ENCODE peak calls at places on chromosomes 12 and 14, in ten cellular contexts. N, O, Z, Y, P, U, S, F, J and Q are unnamed samples.
A peak's percentile ranks its signal among the peaks of the same experiment; 100 is the strongest.

GRCh38 chr14:81464253-81465001 is 64.3 kb upstream of the STON2 start:
- DNase-seq in N (peak; percentile 84), O (no peak), Z (peak; percentile 75), Y (no peak), P (peak; percentile 49), U (no peak), S (peak; percentile 59), F (peak; percentile 58), J (no peak), Q (no peak)

GRCh38 chr14:56723418-56723817 is 86.9 kb downstream of the OTX2 start:
- DNase-seq in N (no peak), O (no peak), Z (no peak), Y (no peak), P (no peak), U (no peak), S (no peak), F (no peak), J (no peak), Q (no peak)

GRCh38 chr12:31633464-31633863 is 26.0 kb upstream of the ETFBKMT start:
- DNase-seq in N (no peak), O (no peak), Z (no peak), Y (no peak), P (no peak), U (no peak), S (no peak), F (no peak), J (no peak), Q (no peak)

GRCh38 chr12:124679533-124680371 is 112.3 kb upstream of the NCOR2 start:
- DNase-seq in N (peak; percentile 81), O (peak; percentile 56), Z (no peak), Y (no peak), P (peak; percentile 58), U (peak; percentile 75), S (no peak), F (no peak), J (peak; percentile 77), Q (peak; percentile 98)

GRCh38 chr14:73818821-73819220 is 32.8 kb upstream of the PTGR2 start:
- DNase-seq in N (no peak), O (no peak), Z (no peak), Y (no peak), P (no peak), U (no peak), S (no peak), F (no peak), J (no peak), Q (no peak)

GRCh38 chr12:103673891-103674375 is 86.9 kb downstream of the STAB2 start:
- DNase-seq in N (no peak), O (no peak), Z (no peak), Y (no peak), P (no peak), U (no peak), S (no peak), F (no peak), J (no peak), Q (no peak)

GRCh38 chr14:92968291-92969020 is 45.5 kb downstream of the CHGA start:
- DNase-seq in N (no peak), O (no peak), Z (no peak), Y (no peak), P (no peak), U (no peak), S (no peak), F (no peak), J (no peak), Q (no peak)

GRCh38 chr14:60348211-60348610 is 99.2 kb downstream of the PPM1A start:
- DNase-seq in N (no peak), O (no peak), Z (no peak), Y (no peak), P (no peak), U (no peak), S (no peak), F (no peak), J (no peak), Q (no peak)

GRCh38 chr12:63764481-63764880 is 15.2 kb upstream of the RXYLT1 start:
- DNase-seq in N (no peak), O (no peak), Z (no peak), Y (no peak), P (no peak), U (no peak), S (no peak), F (no peak), J (no peak), Q (no peak)

GRCh38 chr12:82981150-82981549 is 294.4 kb downstream of the TMTC2 start:
- DNase-seq in N (no peak), O (no peak), Z (no peak), Y (no peak), P (no peak), U (no peak), S (no peak), F (no peak), J (no peak), Q (no peak)

GRCh38 chr12:9740109-9740750 is 7.3 kb upstream of the CLECL1 start:
- DNase-seq in N (no peak), O (no peak), Z (no peak), Y (no peak), P (no peak), U (no peak), S (peak; percentile 44), F (no peak), J (no peak), Q (no peak)

GRCh38 chr12:96196781-96197180 is 2.6 kb downstream of the ELK3 start:
- DNase-seq in N (no peak), O (no peak), Z (no peak), Y (no peak), P (no peak), U (no peak), S (no peak), F (peak; percentile 45), J (no peak), Q (no peak)

GRCh38 chr12:2294651-2295475 is 242.1 kb downstream of the CACNA1C start:
- DNase-seq in N (no peak), O (no peak), Z (no peak), Y (no peak), P (no peak), U (no peak), S (no peak), F (no peak), J (peak; percentile 77), Q (peak; percentile 41)

GRCh38 chr12:130127909-130128763 is 34.1 kb upstream of the FZD10 start:
- DNase-seq in N (no peak), O (no peak), Z (no peak), Y (no peak), P (no peak), U (peak; percentile 33), S (no peak), F (no peak), J (peak; percentile 74), Q (no peak)

GRCh38 chr14:88069677-88070076 is 64.7 kb downstream of the GPR65 start:
- DNase-seq in N (no peak), O (no peak), Z (no peak), Y (no peak), P (no peak), U (no peak), S (no peak), F (no peak), J (no peak), Q (no peak)

GRCh38 chr12:124863409-124864325 is at the start of gene SCARB1:
- DNase-seq in N (peak; percentile 68), O (peak; percentile 70), Z (peak; percentile 76), Y (peak; percentile 82), P (peak; percentile 100), U (peak; percentile 85), S (peak; percentile 96), F (peak; percentile 83), J (peak; percentile 89), Q (peak; percentile 93)

GRCh38 chr14:61564623-61565091 is 130.7 kb upstream of the HIF1A start:
- DNase-seq in N (no peak), O (no peak), Z (no peak), Y (peak; percentile 94), P (no peak), U (no peak), S (no peak), F (no peak), J (no peak), Q (no peak)

GRCh38 chr14:21075719-21076437 is 5.8 kb downstream of the ARHGEF40 start:
- DNase-seq in N (no peak), O (no peak), Z (no peak), Y (no peak), P (peak; percentile 24), U (no peak), S (no peak), F (no peak), J (no peak), Q (no peak)

GRCh38 chr12:30458453-30458852 is 237.2 kb downstream of the IPO8 start:
- DNase-seq in N (no peak), O (no peak), Z (no peak), Y (no peak), P (no peak), U (no peak), S (no peak), F (no peak), J (no peak), Q (no peak)

GRCh38 chr12:31578632-31579031 is 12.3 kb downstream of the DENND5B start:
- DNase-seq in N (peak; percentile 71), O (no peak), Z (no peak), Y (no peak), P (no peak), U (no peak), S (no peak), F (no peak), J (no peak), Q (no peak)

GRCh38 chr12:110765144-110765543 is 22.5 kb upstream of the PPP1CC start:
- DNase-seq in N (no peak), O (no peak), Z (no peak), Y (no peak), P (no peak), U (no peak), S (no peak), F (no peak), J (no peak), Q (no peak)

GRCh38 chr12:76633415-76633814 is 73.8 kb upstream of the OSBPL8 start:
- DNase-seq in N (no peak), O (no peak), Z (no peak), Y (no peak), P (no peak), U (no peak), S (no peak), F (no peak), J (no peak), Q (no peak)

GRCh38 chr14:66009104-66009503 is 477.1 kb upstream of the CCDC196 start:
- DNase-seq in N (no peak), O (no peak), Z (peak; percentile 11), Y (no peak), P (peak; percentile 32), U (no peak), S (no peak), F (no peak), J (no peak), Q (no peak)

GRCh38 chr14:101591121-101591520 is 29.8 kb downstream of the DIO3 start:
- DNase-seq in N (no peak), O (no peak), Z (no peak), Y (peak; percentile 58), P (no peak), U (no peak), S (no peak), F (no peak), J (no peak), Q (peak; percentile 39)

GRCh38 chr12:26028953-26029740 is 70.7 kb downstream of the RASSF8 start:
- DNase-seq in N (peak; percentile 86), O (no peak), Z (peak; percentile 48), Y (no peak), P (peak; percentile 27), U (no peak), S (peak; percentile 31), F (peak; percentile 18), J (no peak), Q (no peak)

GRCh38 chr12:59164991-59165718 is 244.9 kb upstream of the LRIG3 start:
- DNase-seq in N (peak; percentile 41), O (no peak), Z (peak; percentile 12), Y (no peak), P (no peak), U (no peak), S (no peak), F (no peak), J (no peak), Q (no peak)

GRCh38 chr14:33884916-33885315 is 66.0 kb downstream of the EGLN3 start:
- DNase-seq in N (no peak), O (no peak), Z (no peak), Y (no peak), P (no peak), U (no peak), S (no peak), F (no peak), J (no peak), Q (no peak)

GRCh38 chr12:113271853-113272561 is 50.7 kb downstream of the TPCN1 start:
- DNase-seq in N (peak; percentile 75), O (peak; percentile 70), Z (no peak), Y (no peak), P (peak; percentile 61), U (peak; percentile 74), S (no peak), F (peak; percentile 55), J (peak; percentile 94), Q (peak; percentile 64)